ENCODE peak calls at places on chromosome 17, in four cellular contexts. O, G, R and E are unnamed samples.
A peak's percentile ranks its signal among the peaks of the same experiment; 100 is the strongest.

GRCh38 chr17:33291248-33292183 is 1.6 kb downstream of the ASIC2 start:
- DNase-seq in R (no peak), O (peak; percentile 73), G (peak; percentile 28), E (peak; percentile 80)

GRCh38 chr17:80113033-80113484 is 11.7 kb downstream of the GAA start:
- DNase-seq in O (peak; percentile 51), G (no peak), R (no peak), E (peak; percentile 64)

GRCh38 chr17:55770220-55770870 is 19.5 kb downstream of the PCTP start:
- DNase-seq in G (no peak), O (no peak), R (peak; percentile 68), E (no peak)

GRCh38 chr17:80030730-80031410 is 4.8 kb downstream of the TBC1D16 start:
- DNase-seq in O (no peak), R (no peak), G (no peak), E (no peak)

GRCh38 chr17:17416007-17416399 is 60.8 kb upstream of the MED9 start:
- DNase-seq in G (no peak), O (no peak), R (peak; percentile 91), E (no peak)

GRCh38 chr17:49640556-49640955 is 37.3 kb downstream of the SPOP start:
- DNase-seq in R (no peak), O (no peak), G (no peak), E (no peak)

GRCh38 chr17:79583475-79583874 is 27.4 kb downstream of the RBFOX3 start:
- DNase-seq in G (no peak), O (no peak), R (no peak), E (no peak)

GRCh38 chr17:17395246-17395802 is 81.5 kb upstream of the MED9 start:
- DNase-seq in G (no peak), O (no peak), R (no peak), E (no peak)

GRCh38 chr17:64974750-64975317 is 55.6 kb upstream of the LRRC37A3 start:
- DNase-seq in R (no peak), G (no peak), O (no peak), E (peak; percentile 73)

GRCh38 chr17:5418858-5419355 is 555 bp downstream of the NUP88 start:
- DNase-seq in O (no peak), G (no peak), R (peak; percentile 17), E (no peak)

GRCh38 chr17:8062807-8063483 is 24.1 kb downstream of the ALOX15B start:
- DNase-seq in R (no peak), G (no peak), O (no peak), E (no peak)

GRCh38 chr17:28043296-28043695 is 819 bp downstream of the NLK start:
- DNase-seq in R (no peak), O (no peak), G (no peak), E (no peak)

GRCh38 chr17:57782642-57783337 is 37.7 kb upstream of the CCDC182 start:
- DNase-seq in G (no peak), R (no peak), O (no peak), E (no peak)

GRCh38 chr17:68660302-68660701 is 59.1 kb upstream of the FAM20A start:
- DNase-seq in R (no peak), O (no peak), G (no peak), E (no peak)

GRCh38 chr17:13575922-13576419 is 25.8 kb downstream of the HS3ST3A1 start:
- DNase-seq in G (no peak), R (no peak), O (peak; percentile 59), E (no peak)

GRCh38 chr17:63503330-63503685 is 19.9 kb upstream of the KCNH6 start:
- DNase-seq in R (no peak), G (no peak), O (no peak), E (no peak)

GRCh38 chr17:50731575-50732460 is 12.4 kb downstream of the LUC7L3 start:
- DNase-seq in R (no peak), O (no peak), G (no peak), E (no peak)

GRCh38 chr17:35973333-35974260 is 7.7 kb downstream of the CCL16 start:
- DNase-seq in G (no peak), O (no peak), R (peak; percentile 99), E (no peak)

GRCh38 chr17:62705781-62706597 is 78.5 kb downstream of the MRC2 start:
- DNase-seq in G (peak; percentile 55), O (peak; percentile 69), R (no peak), E (no peak)

GRCh38 chr17:59842901-59843652 is 49.7 kb downstream of the TUBD1 start:
- DNase-seq in O (no peak), R (peak; percentile 96), G (peak; percentile 55), E (no peak)

GRCh38 chr17:78879679-78880186 is 23.3 kb downstream of the CEP295NL start:
- DNase-seq in G (peak; percentile 90), O (no peak), R (no peak), E (peak; percentile 92)

GRCh38 chr17:73522107-73522506 is 122.1 kb downstream of the SDK2 start:
- DNase-seq in O (no peak), G (no peak), R (no peak), E (no peak)

GRCh38 chr17:32609085-32609484 is 122.3 kb downstream of the CDK5R1 start:
- DNase-seq in G (no peak), R (peak; percentile 6), O (no peak), E (no peak)

GRCh38 chr17:31313982-31314787 is at the start of gene EVI2B:
- DNase-seq in R (no peak), O (no peak), G (no peak), E (no peak)

GRCh38 chr17:81420769-81421462 is 25.7 kb downstream of the BAHCC1 start:
- DNase-seq in G (peak; percentile 82), R (no peak), O (no peak), E (no peak)
- TF ChIP-seq POLR2A in G (no peak), R (no peak), O (no peak), E (no peak)

GRCh38 chr17:39673335-39674081 is 5.3 kb downstream of the PNMT start:
- DNase-seq in R (no peak), O (no peak), G (no peak), E (peak; percentile 55)
- H3K4me1 ChIP-seq in R (peaks cover 83% of the 10 kb centered on the region), O (peaks cover 6% of the 10 kb centered on the region), G (no peaks in the 10 kb centered on the region), E (peaks cover 42% of the 10 kb centered on the region)

GRCh38 chr17:2244545-2245525 is 58.8 kb downstream of the SMG6 start:
- DNase-seq in O (peak; percentile 90), R (peak; percentile 50), G (peak; percentile 90), E (peak; percentile 96)
- TF ChIP-seq EP300 in O (no peak), R (no peak), G (no peak), E (no peak)

GRCh38 chr17:75778861-75779249 is 5.8 kb upstream of the UNK start:
- DNase-seq in G (no peak), R (peak; percentile 49), O (no peak), E (no peak)

GRCh38 chr17:75783069-75783783 is 1.4 kb upstream of the UNK start:
- DNase-seq in O (no peak), G (no peak), R (peak; percentile 52), E (no peak)

GRCh38 chr17:75779250-75779986 is 5.2 kb upstream of the UNK start:
- DNase-seq in O (peak; percentile 94), R (peak; percentile 100), G (peak; percentile 96), E (peak; percentile 98)

GRCh38 chr17:75777243-75777922 is 7.2 kb upstream of the UNK start:
- DNase-seq in G (no peak), O (no peak), R (no peak), E (peak; percentile 42)

DNA sequence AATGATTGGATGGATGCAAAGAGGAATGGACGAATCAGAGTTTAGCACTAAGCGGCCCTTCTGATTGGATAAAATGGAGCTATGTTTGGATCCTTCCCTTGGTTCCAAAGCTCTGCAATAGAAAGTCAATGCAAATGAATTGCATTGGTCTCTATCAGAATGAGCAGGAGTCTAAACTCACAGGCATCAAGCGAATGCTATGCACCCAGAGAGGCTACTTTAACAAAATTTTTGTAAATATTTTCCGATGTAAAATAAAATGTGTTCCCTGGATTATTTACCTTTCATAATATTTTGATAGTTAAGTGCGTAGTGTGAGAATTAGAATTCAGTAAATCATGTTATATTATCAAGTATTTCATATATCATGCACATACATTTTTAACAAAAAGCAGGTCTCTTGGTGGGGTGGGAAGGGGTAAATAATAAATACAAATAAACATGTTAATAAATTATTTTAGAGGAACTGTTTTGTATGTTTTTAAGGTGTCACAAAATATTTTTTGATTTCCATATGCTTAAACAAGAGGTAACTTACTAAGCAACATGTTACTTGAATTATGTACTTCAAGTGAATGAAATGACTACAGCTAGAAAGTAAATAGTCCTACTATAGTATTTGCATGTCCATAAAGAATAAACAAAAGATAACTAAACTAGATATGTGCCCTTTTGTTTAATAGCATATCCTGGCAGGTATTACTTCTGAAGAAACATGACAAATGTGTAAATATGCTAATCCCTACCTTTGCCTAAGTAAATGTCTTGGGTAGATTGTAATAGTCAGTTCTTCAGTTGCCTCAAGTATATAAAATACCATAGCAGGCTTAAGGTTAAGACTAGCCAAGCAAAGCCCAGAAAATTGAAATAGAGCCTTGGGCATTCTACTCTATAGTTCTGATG is 4.4 kb upstream of the UNK start:
- DNase-seq in O (no peak), G (no peak), R (no peak), E (no peak)
- TF ChIP-seq POLR2A in O (no peak), G (no peak), R (no peak), E (no peak)

DNA sequence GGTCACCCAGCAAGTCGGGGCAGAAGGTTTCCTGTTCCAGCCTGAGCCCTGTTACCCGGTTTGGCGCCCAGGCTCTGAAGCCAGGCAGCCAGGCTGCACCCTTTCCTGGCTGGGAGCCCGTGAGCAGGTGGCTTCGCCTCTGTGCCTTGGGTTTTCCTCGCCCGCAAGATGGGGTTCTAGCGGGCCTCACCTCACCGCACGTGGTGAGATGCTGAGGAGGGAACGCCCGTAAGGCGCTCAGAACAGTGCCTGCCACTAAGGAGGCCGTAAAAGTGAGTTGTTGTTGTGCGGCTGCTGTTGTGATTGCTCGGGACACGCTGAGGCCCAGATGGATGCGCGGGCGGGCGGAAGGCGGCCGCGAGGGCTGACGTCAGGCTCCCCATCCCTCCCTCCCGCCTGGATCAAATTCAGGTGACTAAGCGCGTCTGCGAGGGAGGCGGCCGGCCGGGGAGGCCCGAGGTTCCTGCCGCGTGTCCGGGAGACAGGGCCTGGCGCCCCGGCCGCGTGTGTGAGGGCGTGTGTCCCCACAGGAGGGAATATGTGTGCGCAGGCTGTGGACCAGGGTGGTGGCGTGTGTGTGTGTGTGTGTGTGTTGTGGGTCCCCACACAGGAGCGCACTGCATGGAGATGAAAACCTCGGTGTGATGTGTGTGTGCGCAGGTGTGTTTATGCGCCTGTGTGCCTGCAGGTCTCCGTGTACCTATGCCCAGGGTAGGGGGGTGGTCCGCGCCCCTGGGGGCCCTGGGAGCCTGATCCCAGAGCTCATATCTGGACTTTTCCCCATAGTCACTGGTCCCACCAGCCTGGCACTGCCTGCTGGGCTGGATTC is 4.3 kb downstream of the CAMKK1 start:
- DNase-seq in G (peak; percentile 93), O (peak; percentile 70), R (no peak), E (peak; percentile 94)
- H3K4me1 ChIP-seq in G (peaks cover 12% of the 10 kb centered on the region), O (peaks cover 29% of the 10 kb centered on the region), R (peaks cover 14% of the 10 kb centered on the region), E (peaks cover 83% of the 10 kb centered on the region)

DNA sequence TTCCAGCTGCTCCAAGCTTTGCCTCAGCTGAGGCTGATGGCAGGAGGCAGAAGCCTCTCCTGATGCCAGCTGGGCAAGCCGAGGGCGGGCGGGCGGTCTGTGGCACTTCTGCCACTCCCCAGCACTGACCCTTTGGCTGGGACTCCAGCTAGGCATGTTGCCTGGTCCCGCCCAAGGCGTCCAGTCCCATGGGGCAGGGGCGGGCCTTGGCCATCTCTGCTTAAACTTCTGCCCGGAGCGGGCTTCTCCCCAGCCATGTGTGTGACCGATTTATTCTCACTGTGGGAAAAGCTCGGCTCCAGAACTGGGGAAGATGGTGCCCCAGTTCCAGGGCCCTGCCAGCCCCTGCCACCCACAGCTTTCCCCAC is 349.1 kb downstream of the SEC14L1 start:
- DNase-seq in R (no peak), G (peak; percentile 49), O (no peak), E (peak; percentile 86)
- TF ChIP-seq EP300 in R (no peak), G (no peak), O (no peak), E (no peak)